ENCODE peak calls at places on chromosome 7, in four cellular contexts. One of them, this sample, is unnamed.

GRCh38 chr7:16189026-16189715 is 232.2 kb downstream of the CRPPA start:
- DNase-seq in brain microvascular endothelial cell: no peak
- DNase-seq in astrocyte of the spinal cord: peak
- DNase-seq in heart left ventricle: no peak
- DNase-seq in this sample: no peak

GRCh38 chr7:42350801-42351200 is 113.8 kb upstream of the GLI3 start:
- DNase-seq in heart left ventricle: peak
- DNase-seq in astrocyte of the spinal cord: peak
- DNase-seq in brain microvascular endothelial cell: no peak
- DNase-seq in this sample: no peak

GRCh38 chr7:24965831-24966708 is 13.9 kb downstream of the OSBPL3 start:
- DNase-seq in brain microvascular endothelial cell: no peak
- DNase-seq in heart left ventricle: no peak
- DNase-seq in astrocyte of the spinal cord: no peak
- DNase-seq in this sample: no peak

GRCh38 chr7:121373177-121373576 is 22.9 kb downstream of the FAM3C start:
- DNase-seq in heart left ventricle: no peak
- DNase-seq in astrocyte of the spinal cord: no peak
- DNase-seq in brain microvascular endothelial cell: no peak
- DNase-seq in this sample: no peak

GRCh38 chr7:106814887-106815286 is 50.2 kb upstream of the PIK3CG start:
- DNase-seq in heart left ventricle: no peak
- DNase-seq in brain microvascular endothelial cell: no peak
- DNase-seq in astrocyte of the spinal cord: no peak
- DNase-seq in this sample: no peak

GRCh38 chr7:100546129-100546867 is 7.3 kb downstream of the AGFG2 start:
- DNase-seq in astrocyte of the spinal cord: no peak
- DNase-seq in heart left ventricle: no peak
- DNase-seq in brain microvascular endothelial cell: no peak
- DNase-seq in this sample: no peak

GRCh38 chr7:143379607-143380263 is 1.4 kb upstream of the ZYX start:
- DNase-seq in heart left ventricle: no peak
- DNase-seq in astrocyte of the spinal cord: no peak
- DNase-seq in brain microvascular endothelial cell: no peak
- DNase-seq in this sample: no peak

GRCh38 chr7:80145780-80146422 is 11.3 kb downstream of the GNAI1 start:
- DNase-seq in astrocyte of the spinal cord: peak
- DNase-seq in heart left ventricle: no peak
- DNase-seq in brain microvascular endothelial cell: peak
- DNase-seq in this sample: no peak

GRCh38 chr7:80095545-80095944 is 39.1 kb upstream of the GNAI1 start:
- DNase-seq in heart left ventricle: no peak
- DNase-seq in brain microvascular endothelial cell: no peak
- DNase-seq in astrocyte of the spinal cord: peak
- DNase-seq in this sample: no peak

GRCh38 chr7:17370901-17371550 is 72.6 kb downstream of the AHR start:
- DNase-seq in brain microvascular endothelial cell: no peak
- DNase-seq in astrocyte of the spinal cord: peak
- DNase-seq in heart left ventricle: no peak
- DNase-seq in this sample: no peak
- H3K4me3 ChIP-seq in brain microvascular endothelial cell: no peak
- H3K4me3 ChIP-seq in astrocyte of the spinal cord: no peak
- H3K4me3 ChIP-seq in heart left ventricle: no peak
- H3K4me3 ChIP-seq in this sample: no peak

GRCh38 chr7:30755384-30756154 is 3.6 kb downstream of the INMT start:
- DNase-seq in brain microvascular endothelial cell: no peak
- DNase-seq in heart left ventricle: peak
- DNase-seq in astrocyte of the spinal cord: no peak
- DNase-seq in this sample: no peak
- H3K4me3 ChIP-seq in brain microvascular endothelial cell: no peak
- H3K4me3 ChIP-seq in heart left ventricle: peak
- H3K4me3 ChIP-seq in astrocyte of the spinal cord: no peak
- H3K4me3 ChIP-seq in this sample: no peak

GRCh38 chr7:725223-726005 is 1.1 kb upstream of the DNAAF5 start:
- DNase-seq in heart left ventricle: no peak
- DNase-seq in brain microvascular endothelial cell: peak
- DNase-seq in astrocyte of the spinal cord: peak
- DNase-seq in this sample: no peak
- H3K4me3 ChIP-seq in heart left ventricle: peak
- H3K4me3 ChIP-seq in brain microvascular endothelial cell: no peak
- H3K4me3 ChIP-seq in astrocyte of the spinal cord: peak
- H3K4me3 ChIP-seq in this sample: no peak

GRCh38 chr7:50068026-50068425 is 25.0 kb downstream of the ZPBP start:
- DNase-seq in heart left ventricle: no peak
- DNase-seq in astrocyte of the spinal cord: peak
- DNase-seq in brain microvascular endothelial cell: no peak
- DNase-seq in this sample: no peak
- H3K4me3 ChIP-seq in heart left ventricle: no peak
- H3K4me3 ChIP-seq in astrocyte of the spinal cord: no peak
- H3K4me3 ChIP-seq in brain microvascular endothelial cell: no peak
- H3K4me3 ChIP-seq in this sample: no peak

GRCh38 chr7:155470686-155471638 is 13.0 kb downstream of the EN2 start:
- DNase-seq in astrocyte of the spinal cord: no peak
- DNase-seq in heart left ventricle: no peak
- DNase-seq in brain microvascular endothelial cell: no peak
- DNase-seq in this sample: no peak
- H3K4me3 ChIP-seq in astrocyte of the spinal cord: no peak
- H3K4me3 ChIP-seq in heart left ventricle: no peak
- H3K4me3 ChIP-seq in brain microvascular endothelial cell: no peak
- H3K4me3 ChIP-seq in this sample: no peak

DNA sequence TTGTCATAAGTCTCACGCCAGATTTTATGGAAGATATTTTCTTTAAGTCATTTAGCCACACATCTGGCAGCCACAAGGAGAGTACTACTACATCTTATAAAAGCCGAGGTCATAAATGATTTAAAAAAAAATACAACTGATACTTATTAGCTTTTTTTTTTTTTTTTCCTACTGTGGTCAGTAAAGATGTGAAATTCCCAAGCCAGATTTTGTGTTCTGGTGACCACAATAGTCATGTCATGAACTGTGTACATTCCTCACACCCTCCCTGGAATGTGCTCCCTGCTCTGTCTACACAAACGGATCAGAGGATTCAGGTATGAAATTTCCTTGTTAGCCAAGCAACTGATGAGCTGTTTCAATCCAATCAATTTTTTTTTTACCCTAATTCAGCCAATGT is 54.7 kb downstream of the CHRM2 start:
- DNase-seq in heart left ventricle: no peak
- DNase-seq in brain microvascular endothelial cell: peak
- DNase-seq in astrocyte of the spinal cord: peak
- DNase-seq in this sample: peak
- H3K4me3 ChIP-seq in heart left ventricle: no peak
- H3K4me3 ChIP-seq in brain microvascular endothelial cell: no peak
- H3K4me3 ChIP-seq in astrocyte of the spinal cord: no peak
- H3K4me3 ChIP-seq in this sample: no peak

GRCh38 chr7:47329320-47329926 is 252.5 kb downstream of the TNS3 start:
- DNase-seq in heart left ventricle: peak
- DNase-seq in astrocyte of the spinal cord: no peak
- DNase-seq in brain microvascular endothelial cell: peak
- DNase-seq in this sample: peak

GRCh38 chr7:47330026-47330425 is 251.9 kb downstream of the TNS3 start:
- DNase-seq in heart left ventricle: no peak
- DNase-seq in astrocyte of the spinal cord: no peak
- DNase-seq in brain microvascular endothelial cell: no peak
- DNase-seq in this sample: no peak

GRCh38 chr7:47327306-47327697 is 254.6 kb downstream of the TNS3 start:
- DNase-seq in astrocyte of the spinal cord: peak
- DNase-seq in heart left ventricle: no peak
- DNase-seq in brain microvascular endothelial cell: peak
- DNase-seq in this sample: no peak

GRCh38 chr7:47327698-47328391 is 254.1 kb downstream of the TNS3 start:
- DNase-seq in astrocyte of the spinal cord: peak
- DNase-seq in brain microvascular endothelial cell: peak
- DNase-seq in heart left ventricle: peak
- DNase-seq in this sample: peak

GRCh38 chr7:47328392-47329319 is 253.3 kb downstream of the TNS3 start:
- DNase-seq in heart left ventricle: peak
- DNase-seq in brain microvascular endothelial cell: no peak
- DNase-seq in astrocyte of the spinal cord: no peak
- DNase-seq in this sample: no peak
- H3K4me3 ChIP-seq in heart left ventricle: peak
- H3K4me3 ChIP-seq in brain microvascular endothelial cell: peak
- H3K4me3 ChIP-seq in astrocyte of the spinal cord: peak
- H3K4me3 ChIP-seq in this sample: no peak

DNA sequence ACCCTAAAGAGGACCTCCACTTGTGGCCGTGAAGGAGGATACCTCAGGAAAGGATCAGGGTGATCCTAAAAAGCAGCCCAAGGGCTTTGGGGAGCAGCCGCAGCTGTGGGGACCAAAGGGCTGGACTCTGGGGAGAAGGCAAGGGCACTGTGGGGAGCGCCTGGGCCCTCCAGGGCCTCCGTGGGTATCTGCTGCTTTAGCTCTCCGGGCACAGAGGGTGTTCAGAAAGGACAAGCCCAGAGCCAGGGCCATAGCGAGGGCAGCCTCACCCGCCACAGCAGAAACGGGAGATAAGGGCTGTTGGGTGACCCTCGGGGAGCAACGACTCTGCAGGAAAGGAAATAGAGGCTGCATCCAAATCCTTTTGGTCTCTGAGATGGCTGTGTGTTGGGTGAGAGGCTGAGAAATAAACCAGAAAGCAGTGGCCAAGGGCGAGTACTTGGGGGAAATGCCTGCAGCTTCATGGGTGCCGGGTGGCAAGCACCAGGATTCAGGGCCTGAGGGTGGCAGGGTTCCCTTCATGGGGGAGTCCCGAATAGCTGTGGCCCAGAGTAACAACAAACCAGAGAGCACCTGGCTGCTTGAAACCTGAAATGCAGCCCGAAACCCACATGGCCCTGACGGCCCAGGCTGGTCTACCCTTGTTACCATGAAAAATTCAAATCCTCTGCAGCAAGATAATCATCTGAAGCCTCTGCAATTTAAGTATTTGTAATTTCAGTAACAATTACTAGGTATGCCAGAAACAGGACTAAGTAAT is 95.2 kb downstream of the VIPR2 start:
- DNase-seq in astrocyte of the spinal cord: no peak
- DNase-seq in brain microvascular endothelial cell: no peak
- DNase-seq in heart left ventricle: no peak
- DNase-seq in this sample: no peak
- H3K4me3 ChIP-seq in astrocyte of the spinal cord: no peak
- H3K4me3 ChIP-seq in brain microvascular endothelial cell: no peak
- H3K4me3 ChIP-seq in heart left ventricle: no peak
- H3K4me3 ChIP-seq in this sample: no peak